ENCODE peak calls at places on chromosomes 4 and X, in four cellular contexts. P is GM12865, L is endothelial cell, K is progenitor cell of endocrine pancreas. J is an unnamed sample.

GRCh38 chrX:154750301-154751120 is at the start of gene GAB3:
- DNase-seq in P (peak), L (peak), K (peak), J (peak)

GRCh38 chr4:111602848-111603247 is 542.4 kb upstream of the FAM241A start:
- DNase-seq in P (no peak), L (no peak), K (no peak), J (no peak)

GRCh38 chrX:13144927-13145659 is 100.7 kb upstream of the FAM9C start:
- DNase-seq in P (no peak), L (no peak), K (no peak), J (no peak)

GRCh38 chrX:20026278-20026677 is 35.4 kb upstream of the BCLAF3 start:
- DNase-seq in P (no peak), L (no peak), K (no peak), J (no peak)

GRCh38 chrX:642436-643210 is 12.0 kb downstream of the SHOX start:
- DNase-seq in P (no peak), L (no peak), K (peak), J (no peak)

GRCh38 chr4:119559044-119559647 is 69.5 kb downstream of the PDE5A start:
- DNase-seq in P (peak), L (no peak), K (no peak), J (peak)

GRCh38 chrX:16665089-16665488 is 15.1 kb downstream of the S100G start:
- DNase-seq in P (no peak), L (no peak), K (no peak), J (no peak)

GRCh38 chr4:151035321-151035720 is 20.2 kb upstream of the LRBA start:
- DNase-seq in P (no peak), L (no peak), K (no peak), J (no peak)

GRCh38 chr4:175298119-175298518 is 380.0 kb downstream of the ADAM29 start:
- DNase-seq in P (no peak), L (no peak), K (no peak), J (no peak)

GRCh38 chrX:5632887-5633286 is 595.8 kb downstream of the NLGN4X start:
- DNase-seq in P (no peak), L (no peak), K (no peak), J (no peak)

GRCh38 chr4:38308728-38309315 is 348.6 kb downstream of the PTTG2 start:
- DNase-seq in P (no peak), L (no peak), K (no peak), J (no peak)

GRCh38 chr4:182354106-182354505 is 110.9 kb downstream of the TENM3 start:
- DNase-seq in P (no peak), L (no peak), K (no peak), J (no peak)

GRCh38 chr4:39305902-39306677 is 60.1 kb downstream of the RFC1 start:
- DNase-seq in P (no peak), L (no peak), K (no peak), J (no peak)

GRCh38 chrX:21986596-21986995 is 45.5 kb upstream of the PHEX start:
- DNase-seq in P (no peak), L (no peak), K (no peak), J (no peak)

GRCh38 chr4:16011173-16011572 is 48.2 kb upstream of the FGFBP2 start:
- DNase-seq in P (no peak), L (no peak), K (no peak), J (no peak)

GRCh38 chr4:111400736-111401135 is 744.5 kb upstream of the FAM241A start:
- DNase-seq in P (no peak), L (no peak), K (no peak), J (no peak)

GRCh38 chr4:149999485-150000074 is 78.7 kb upstream of the DCLK2 start:
- DNase-seq in P (peak), L (peak), K (no peak), J (peak)

GRCh38 chr4:104915864-104916263 is 230.8 kb upstream of the TET2 start:
- DNase-seq in P (no peak), L (no peak), K (no peak), J (no peak)

GRCh38 chrX:118528089-118528753 is 32.6 kb downstream of the DOCK11 start:
- DNase-seq in P (peak), L (no peak), K (no peak), J (peak)

GRCh38 chr4:60790608-60791007 is 409.5 kb upstream of the ADGRL3 start:
- DNase-seq in P (no peak), L (no peak), K (no peak), J (no peak)

GRCh38 chr4:34043131-34043530 is 2201.2 kb downstream of the ARAP2 start:
- DNase-seq in P (peak), L (no peak), K (no peak), J (no peak)

GRCh38 chr4:157582141-157582540 is 361.6 kb downstream of the GRIA2 start:
- DNase-seq in P (no peak), L (no peak), K (no peak), J (no peak)

GRCh38 chrX:45472968-45473367 is 272.3 kb upstream of the DIPK2B start:
- DNase-seq in P (no peak), L (no peak), K (no peak), J (no peak)

GRCh38 chrX:12874599-12874998 is 7.7 kb downstream of the TLR7 start:
- DNase-seq in P (no peak), L (no peak), K (no peak), J (no peak)

GRCh38 chrX:20244936-20245335 is 21.8 kb downstream of the RPS6KA3 start:
- DNase-seq in P (no peak), L (no peak), K (no peak), J (no peak)

GRCh38 chr4:158810487-158811215 is 41.8 kb downstream of the FNIP2 start:
- DNase-seq in P (no peak), L (no peak), K (no peak), J (no peak)

GRCh38 chr4:8744083-8744805 is 127.4 kb downstream of the HMX1 start:
- DNase-seq in P (no peak), L (no peak), K (no peak), J (no peak)

GRCh38 chr4:111802191-111802590 is 343.1 kb upstream of the FAM241A start:
- DNase-seq in P (no peak), L (no peak), K (no peak), J (no peak)

GRCh38 chrX:12526296-12526695 is 264.9 kb upstream of the PRPS2 start:
- DNase-seq in P (no peak), L (no peak), K (no peak), J (no peak)

GRCh38 chr4:188781655-188782054 is 642.4 kb downstream of the TRIML1 start:
- DNase-seq in P (no peak), L (peak), K (no peak), J (no peak)
- TF ChIP-seq CTCF in P (no peak), L (peak), K (peak), J (no peak)

GRCh38 chrX:149510386-149510785 is 5.3 kb upstream of the IDS start:
- DNase-seq in P (no peak), L (no peak), K (no peak), J (no peak)
- TF ChIP-seq CTCF in P (no peak), L (no peak), K (peak), J (no peak)

GRCh38 chrX:7132335-7133035 is 15.0 kb upstream of the STS start:
- DNase-seq in P (peak), L (peak), K (peak), J (peak)
- TF ChIP-seq CTCF in P (peak), L (no peak), K (peak), J (peak)

GRCh38 chrX:69060631-69061408 is 104.4 kb downstream of the PJA1 start:
- DNase-seq in P (no peak), L (peak), K (peak), J (peak)
- TF ChIP-seq CTCF in P (no peak), L (no peak), K (peak), J (no peak)

GRCh38 chrX:29231800-29232199 is 644.6 kb downstream of the IL1RAPL1 start:
- DNase-seq in P (no peak), L (no peak), K (no peak), J (no peak)
- TF ChIP-seq CTCF in P (peak), L (no peak), K (peak), J (no peak)

DNA sequence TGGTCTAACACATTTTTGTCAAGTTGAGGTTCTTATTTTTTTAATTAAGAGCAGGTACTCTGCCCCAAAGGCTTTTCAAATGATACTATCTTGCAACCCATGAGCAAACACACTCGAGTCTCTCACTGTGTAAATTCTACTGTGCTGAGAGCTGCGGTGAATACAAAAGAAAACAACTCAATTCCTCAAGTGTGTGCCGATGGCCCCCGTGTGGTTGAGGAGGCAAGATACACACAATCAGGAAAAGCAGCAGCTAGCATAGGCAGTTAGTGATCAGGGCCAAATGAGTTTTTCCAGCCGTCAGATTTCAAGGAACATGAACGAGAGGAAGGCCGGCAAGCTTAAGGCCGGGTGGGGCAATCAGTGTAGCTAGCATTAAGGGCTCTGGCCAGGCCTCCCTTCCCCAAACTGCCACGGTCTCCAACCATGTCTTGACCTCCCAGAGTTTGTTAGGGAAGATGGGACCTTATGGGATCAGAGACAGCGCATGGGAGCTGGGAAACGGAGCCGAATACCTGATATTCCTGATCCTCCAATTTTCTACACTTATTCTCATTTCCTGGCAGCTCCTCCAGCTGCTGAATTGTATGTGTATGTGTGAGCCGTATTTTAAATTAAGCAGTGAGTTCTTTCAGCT is 59.7 kb downstream of the RTL9 start:
- DNase-seq in P (no peak), L (peak), K (peak), J (no peak)
- TF ChIP-seq CTCF in P (peak), L (peak), K (peak), J (peak)

DNA sequence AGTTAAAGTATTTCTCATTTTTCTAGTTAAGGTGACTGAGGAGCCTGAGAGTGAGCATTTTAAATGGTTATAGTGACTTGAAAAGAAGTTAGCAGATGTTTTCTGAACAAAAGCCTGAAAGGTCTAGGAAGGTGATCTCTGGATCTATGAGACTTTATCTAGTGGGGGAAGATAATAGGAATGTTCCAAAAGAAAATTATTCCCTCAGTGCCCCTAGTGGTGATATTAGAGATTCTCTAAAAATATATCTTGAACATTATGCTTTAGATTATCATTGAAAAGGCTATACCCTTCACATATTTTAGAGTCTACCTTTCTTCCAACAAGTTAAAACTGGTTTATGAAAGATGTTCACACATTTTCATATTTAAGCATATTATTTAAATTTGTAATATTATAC is 69.0 kb upstream of the SPANXN1 start:
- DNase-seq in P (no peak), L (no peak), K (no peak), J (no peak)
- TF ChIP-seq CTCF in P (no peak), L (no peak), K (peak), J (no peak)

DNA sequence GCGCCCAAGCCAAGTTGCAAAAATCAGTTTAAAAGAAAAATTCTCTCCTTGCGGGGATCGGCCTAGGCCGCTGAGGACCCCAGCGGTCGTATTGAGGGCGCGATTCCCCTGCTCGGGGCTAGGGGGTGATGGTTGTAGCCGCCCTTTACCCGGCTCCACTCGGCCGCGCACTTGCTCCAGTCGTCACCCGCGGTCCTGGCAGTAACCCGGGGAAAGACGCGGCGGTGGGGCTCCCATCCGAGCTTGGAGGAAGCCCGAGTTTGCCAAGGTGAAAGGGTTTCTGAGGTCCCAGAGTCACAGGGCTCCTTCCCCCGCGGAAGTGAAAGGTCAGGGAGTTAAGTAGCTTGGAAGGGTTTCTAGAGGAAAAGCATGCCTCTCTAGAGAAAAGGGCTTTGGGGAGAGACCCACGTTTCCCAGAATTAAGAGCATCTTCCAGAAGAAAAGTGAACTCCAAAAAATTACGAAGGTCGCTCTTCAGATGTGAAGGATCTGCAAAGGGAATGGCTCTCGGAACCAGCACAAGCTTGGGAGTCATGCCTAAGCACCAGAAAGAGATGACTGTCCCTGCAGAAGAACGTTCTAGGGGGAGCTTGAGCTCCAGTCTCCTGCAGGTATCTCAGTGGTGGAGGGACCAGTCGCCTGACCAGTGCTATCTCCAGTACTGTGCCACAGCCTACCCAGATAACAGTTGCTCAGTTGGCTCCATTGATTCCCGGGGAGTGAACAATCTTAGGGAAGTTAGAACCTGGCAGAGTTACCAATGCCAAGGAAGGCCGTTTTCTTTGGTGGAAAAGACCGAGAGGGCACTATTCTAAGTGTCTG is 873 bp downstream of the LAP3 start:
- DNase-seq in P (peak), L (peak), K (peak), J (peak)
- TF ChIP-seq CTCF in P (no peak), L (no peak), K (peak), J (no peak)

J was measured in GM20000.